ENCODE peak calls at places on chromosomes 6 and 20, in ten cellular contexts. Y is stomach; H is cardiac muscle cell; W is heart right ventricle; Z is CD8-positive, alpha-beta T cell; E is OCI-LY7; B is body of pancreas; D is CD8-positive, alpha-beta memory T cell; R is Karpas-422; V is psoas muscle. L is an unnamed sample. For H3K9me3 and H3K36me3, the result is how much of the 10 kb centered on the place peaks cover.

GRCh38 chr6:91087864-91088263 is 501.0 kb upstream of the MAP3K7 start:
- DNase-seq in V (no peak), Z (no peak), Y (no peak), H (no peak), D (no peak), E (no peak), W (no peak), B (no peak), R (no peak), L (no peak)

GRCh38 chr20:52201395-52201794 is 9.8 kb upstream of the ZFP64 start:
- DNase-seq in V (no peak), H (no peak), Y (no peak), Z (no peak), D (no peak), R (no peak), B (no peak), W (no peak), E (no peak), L (no peak)

GRCh38 chr6:160791459-160791858 is 89.4 kb downstream of the PLG start:
- DNase-seq in E (no peak), D (no peak), V (no peak), B (no peak), R (no peak), H (no peak), Y (no peak), Z (no peak), W (no peak), L (no peak)

GRCh38 chr6:98260382-98260781 is 574.0 kb upstream of the POU3F2 start:
- DNase-seq in Y (no peak), H (no peak), B (no peak), E (no peak), Z (no peak), D (no peak), W (no peak), V (no peak), R (no peak), L (no peak)

GRCh38 chr6:112205521-112206458 is 48.6 kb downstream of the LAMA4 start:
- DNase-seq in Z (no peak), V (no peak), R (no peak), B (no peak), H (peak), D (no peak), W (no peak), Y (no peak), E (no peak), L (no peak)

GRCh38 chr6:170022827-170023619 is 267.9 kb downstream of the DLL1 start:
- DNase-seq in E (no peak), R (no peak), D (no peak), W (peak), Z (no peak), B (no peak), H (no peak), Y (peak), V (no peak), L (no peak)

GRCh38 chr6:129133770-129134192 is 250.8 kb downstream of the LAMA2 start:
- DNase-seq in E (no peak), D (no peak), B (no peak), Y (no peak), R (no peak), V (no peak), Z (no peak), H (peak), W (no peak), L (no peak)

GRCh38 chr6:27312146-27312949 is at the start of gene POM121L2:
- DNase-seq in D (peak), W (peak), B (peak), Y (peak), E (peak), V (no peak), H (peak), R (peak), Z (peak), L (peak)

GRCh38 chr20:58362970-58363369 is 26.1 kb upstream of the VAPB start:
- DNase-seq in D (no peak), Z (no peak), Y (no peak), B (no peak), H (no peak), V (no peak), E (no peak), R (no peak), W (no peak), L (no peak)

DNA sequence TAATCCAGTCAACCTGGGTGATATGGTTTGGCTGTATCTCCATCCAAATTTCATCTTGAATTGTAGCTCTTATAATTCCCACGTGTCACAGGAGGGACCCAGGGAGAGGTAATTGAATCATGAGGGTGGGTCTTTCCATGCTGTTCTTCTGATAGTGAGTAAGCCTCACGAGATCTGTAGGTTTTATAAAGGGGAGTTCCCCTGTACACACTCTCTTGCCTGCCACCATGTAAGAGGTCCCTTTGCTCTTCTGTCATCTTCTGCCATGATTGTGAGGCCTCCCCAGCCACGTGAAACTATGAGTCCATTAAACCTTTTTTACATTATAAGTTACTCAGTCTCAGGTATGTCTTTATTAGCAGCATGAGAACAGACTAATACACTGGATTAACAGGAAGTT is 19.5 kb downstream of the GSTA3 start:
- DNase-seq in W (no peak), Z (no peak), D (no peak), H (no peak), R (no peak), E (no peak), V (no peak), B (no peak), Y (no peak), L (no peak)
- H3K9me3 ChIP-seq in W (under half), Z (under half), D (under half), H (under half), R (under half), E (under half), V (under half), B (under half), Y (under half), L (under half)

DNA sequence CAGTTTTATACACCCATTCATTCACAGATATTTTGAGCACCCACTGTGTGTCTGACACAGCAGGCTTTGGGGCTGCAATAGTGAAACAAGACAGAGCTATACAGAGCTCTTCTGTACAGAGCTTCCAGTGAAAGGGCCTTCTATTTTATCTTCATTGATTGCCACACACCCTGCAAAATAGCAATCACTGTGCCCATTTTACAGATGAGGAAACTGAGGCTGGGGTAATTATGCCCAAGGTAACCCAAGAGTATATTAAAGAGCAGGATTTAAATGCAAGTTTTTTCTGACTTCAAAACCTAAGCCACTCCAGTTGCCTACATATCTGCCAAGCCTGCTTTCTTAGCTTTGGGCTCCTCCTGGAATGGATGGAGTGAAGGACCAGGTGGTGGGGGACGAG is 4.5 kb downstream of the BPI start:
- DNase-seq in Z (no peak), V (no peak), W (no peak), D (no peak), R (no peak), B (no peak), Y (no peak), E (no peak), H (no peak), L (no peak)
- H3K36me3 ChIP-seq in Z (under half), V (under half), W (under half), D (under half), R (under half), B (under half), Y (under half), E (under half), H (under half), L (under half)

DNA sequence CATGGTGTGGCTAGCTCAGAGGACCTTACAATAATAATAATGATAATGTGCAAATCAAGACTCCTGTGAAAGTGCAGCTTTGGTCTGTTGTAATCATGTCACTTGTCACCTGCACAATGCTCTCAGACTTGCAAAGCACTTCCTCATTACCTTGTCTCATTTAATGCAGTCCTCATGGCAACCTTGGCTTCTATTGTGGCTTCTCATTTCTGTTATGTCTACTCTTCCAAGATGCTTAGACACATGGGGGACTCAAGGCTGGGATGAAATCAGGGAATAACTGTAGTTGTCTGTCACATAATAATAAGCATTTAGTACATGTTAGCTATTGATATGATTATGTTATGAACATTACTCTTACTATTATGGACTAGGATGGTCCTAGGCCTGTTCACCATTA is 484.2 kb downstream of the PTPRT start:
- DNase-seq in E (no peak), Y (no peak), W (no peak), V (no peak), D (no peak), Z (no peak), H (no peak), B (no peak), R (peak), L (no peak)
- H3K9me3 ChIP-seq in E (under half), Y (under half), W (under half), V (under half), D (under half), Z (under half), H (under half), B (under half), R (under half), L (under half)

DNA sequence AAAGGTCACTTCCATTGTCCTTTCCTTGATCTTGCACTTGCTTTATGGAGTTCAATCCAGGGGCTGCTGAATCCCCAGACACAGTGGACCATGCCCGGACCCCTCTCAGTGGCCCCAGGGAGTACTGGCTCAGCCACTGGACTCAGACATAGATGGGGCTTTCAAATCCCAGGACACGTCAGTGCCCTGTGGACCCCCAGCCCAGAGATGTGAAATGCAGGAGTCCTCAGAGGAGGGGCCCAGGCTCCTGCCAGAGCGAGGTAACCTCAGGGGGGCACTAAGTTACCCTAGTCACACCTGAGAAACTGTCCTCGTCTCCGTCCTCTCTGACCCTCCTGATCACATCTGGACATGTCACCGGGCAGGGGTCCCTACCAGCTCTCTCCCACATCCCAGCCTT is 18.7 kb upstream of the APMAP start:
- DNase-seq in Z (no peak), H (no peak), W (no peak), B (no peak), V (no peak), E (no peak), Y (no peak), R (no peak), D (no peak), L (no peak)
- H3K36me3 ChIP-seq in Z (half or more), H (under half), W (half or more), B (under half), V (under half), E (under half), Y (half or more), R (under half), D (half or more), L (under half)

GRCh38 chr20:53643031-53643832 is 49.6 kb upstream of the ZNF217 start:
- DNase-seq in E (peak), B (peak), V (no peak), W (no peak), D (peak), Y (peak), R (no peak), Z (peak), H (no peak), L (peak)
- H3K9me3 ChIP-seq in E (under half), B (under half), V (under half), W (under half), D (under half), Y (under half), R (under half), Z (under half), H (under half), L (under half)

GRCh38 chr20:4864292-4864691 is 137.0 kb downstream of the SLC23A2 start:
- DNase-seq in D (no peak), Y (no peak), E (no peak), R (no peak), W (no peak), V (no peak), Z (no peak), B (no peak), H (no peak), L (no peak)
- H3K36me3 ChIP-seq in D (under half), Y (half or more), E (under half), R (under half), W (under half), V (under half), Z (under half), B (under half), H (under half), L (under half)

DNA sequence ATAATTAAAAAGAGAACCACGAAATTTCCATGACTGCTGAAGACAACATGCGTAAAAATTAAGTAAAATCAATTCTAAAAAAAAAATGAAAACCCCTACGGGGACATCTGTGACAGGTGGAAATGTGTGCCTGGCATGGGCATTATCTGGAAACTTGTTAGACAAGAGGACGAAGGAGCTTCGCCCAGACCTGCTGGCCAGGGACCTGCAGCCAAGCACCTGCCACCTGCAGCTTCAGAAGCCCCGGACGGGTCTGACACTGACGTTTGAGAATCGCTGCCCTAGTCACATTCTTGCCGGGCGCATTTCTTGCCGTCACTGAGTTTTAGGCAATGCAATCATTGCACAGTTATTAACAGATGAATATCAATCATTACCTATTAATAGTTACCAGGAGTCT is 140.3 kb downstream of the SMOC2 start:
- DNase-seq in R (no peak), Z (no peak), D (no peak), Y (no peak), E (no peak), W (no peak), V (no peak), H (no peak), B (no peak), L (no peak)
- H3K9me3 ChIP-seq in R (under half), Z (under half), D (under half), Y (under half), E (under half), W (under half), V (under half), H (under half), B (under half), L (under half)

GRCh38 chr6:44228836-44229235 is 5.4 kb downstream of the SLC29A1 start:
- DNase-seq in Y (no peak), E (no peak), R (no peak), W (no peak), V (no peak), H (no peak), B (no peak), D (no peak), Z (no peak), L (no peak)

GRCh38 chr6:44229376-44230033 is 6.1 kb downstream of the SLC29A1 start:
- DNase-seq in H (no peak), D (no peak), R (no peak), Y (no peak), B (no peak), E (no peak), Z (no peak), V (peak), W (peak), L (no peak)

GRCh38 chr6:44228031-44228430 is 4.6 kb downstream of the SLC29A1 start:
- DNase-seq in H (no peak), E (no peak), B (no peak), Y (no peak), D (no peak), V (no peak), W (no peak), Z (no peak), R (no peak), L (no peak)

GRCh38 chr6:44227138-44227770 is 3.9 kb downstream of the SLC29A1 start:
- DNase-seq in W (no peak), Z (no peak), E (no peak), R (no peak), D (no peak), V (no peak), B (no peak), H (no peak), Y (no peak), L (no peak)

DNA sequence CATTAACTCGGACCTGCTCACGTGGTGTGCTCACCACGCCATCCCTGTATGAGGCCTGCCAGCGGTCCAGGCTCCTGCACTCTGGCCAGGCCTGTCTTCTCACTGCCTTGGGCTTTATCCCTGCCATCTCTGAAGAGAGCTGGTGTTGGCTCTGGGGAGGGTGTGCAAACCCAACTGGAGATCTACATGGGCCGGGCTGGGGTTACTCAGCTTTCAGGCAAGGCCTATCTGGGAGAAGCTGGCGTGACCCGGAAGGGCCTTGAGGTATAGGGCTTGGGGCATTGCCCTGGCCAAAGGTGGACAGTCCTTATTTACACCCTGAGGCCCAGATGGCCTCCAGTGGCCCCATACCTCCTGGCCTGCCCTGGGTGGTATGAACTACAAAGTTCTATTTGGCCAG is 5.0 kb downstream of the SLC29A1 start:
- DNase-seq in Y (no peak), R (no peak), W (no peak), D (no peak), B (no peak), V (no peak), H (no peak), E (no peak), Z (no peak), L (no peak)
- H3K36me3 ChIP-seq in Y (half or more), R (under half), W (under half), D (under half), B (under half), V (under half), H (under half), E (half or more), Z (under half), L (under half)

DNA sequence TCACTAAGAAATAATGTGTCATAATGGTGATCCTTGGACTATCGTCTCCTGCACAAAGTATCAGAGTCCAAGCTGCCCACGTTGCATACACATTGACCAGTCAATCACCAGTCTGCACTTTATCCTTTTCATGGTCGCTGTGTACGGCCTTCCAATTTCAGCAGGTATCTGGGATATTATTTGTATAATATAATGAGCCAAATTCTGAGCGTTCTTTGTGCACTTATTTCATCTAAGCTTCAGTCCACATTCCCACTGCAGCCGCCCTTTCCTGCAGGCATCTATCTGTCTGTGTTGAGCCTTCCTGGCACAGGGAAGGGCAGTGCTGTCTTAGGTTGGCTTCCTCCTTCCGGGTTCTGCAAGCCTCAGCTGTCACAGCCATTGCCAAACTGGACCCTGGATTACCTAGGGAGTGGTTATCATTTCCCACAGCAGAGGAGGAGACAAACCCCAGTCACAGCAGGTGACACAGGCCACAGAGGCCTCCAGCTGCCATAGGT is 174.3 kb downstream of the TTLL2 start:
- DNase-seq in Z (no peak), R (no peak), V (peak), Y (no peak), H (no peak), E (no peak), W (no peak), D (no peak), B (no peak), L (no peak)
- H3K9me3 ChIP-seq in Z (under half), R (under half), V (under half), Y (under half), H (under half), E (under half), W (under half), D (under half), B (under half), L (under half)